ENCODE peak calls at places on chromosomes 12 and 14, in four cellular contexts. N is GM12878, O is K562, I is A549. B is an unnamed sample.

GRCh38 chr12:67455236-67455635 is 186.1 kb downstream of the CAND1 start:
- DNase-seq in O (no peak), I (no peak), N (no peak), B (no peak)

GRCh38 chr14:74302160-74302628 is 540 bp downstream of the ABCD4 start:
- DNase-seq in I (peak), O (peak), N (peak), B (peak)

GRCh38 chr14:62071029-62071428 is 308.8 kb downstream of the SNAPC1 start:
- DNase-seq in O (no peak), I (no peak), N (no peak), B (peak)

GRCh38 chr12:130617219-130617618 is 98.9 kb downstream of the RIMBP2 start:
- DNase-seq in N (no peak), O (no peak), I (no peak), B (no peak)

GRCh38 chr12:87413784-87414183 is 615.4 kb downstream of the C12orf50 start:
- DNase-seq in N (no peak), I (no peak), O (no peak), B (peak)

GRCh38 chr14:26021759-26022158 is 576.1 kb downstream of the NOVA1 start:
- DNase-seq in N (no peak), O (no peak), I (no peak), B (no peak)

GRCh38 chr14:105168496-105168978 is at the start of gene JAG2:
- DNase-seq in N (no peak), I (peak), O (no peak), B (no peak)

GRCh38 chr14:88552859-88553258 is 1.9 kb downstream of the PTPN21 start:
- DNase-seq in O (no peak), N (no peak), I (no peak), B (no peak)

GRCh38 chr12:50603817-50604639 is 99.2 kb downstream of the DIP2B start:
- DNase-seq in I (no peak), N (no peak), O (no peak), B (peak)

GRCh38 chr14:60348211-60348610 is 99.2 kb downstream of the PPM1A start:
- DNase-seq in I (no peak), N (no peak), O (no peak), B (no peak)

GRCh38 chr14:61388976-61389576 is 67.7 kb downstream of the PRKCH start:
- DNase-seq in N (no peak), O (no peak), I (no peak), B (no peak)

GRCh38 chr14:89973234-89973823 is 17.6 kb downstream of the TDP1 start:
- DNase-seq in N (peak), I (peak), O (peak), B (peak)

GRCh38 chr14:100790785-100791667 is 34.9 kb upstream of the MEG3 start:
- DNase-seq in O (peak), I (no peak), N (no peak), B (peak)

GRCh38 chr12:128982933-128983332 is 129.7 kb downstream of the GLT1D1 start:
- DNase-seq in I (no peak), N (no peak), O (no peak), B (no peak)

GRCh38 chr12:121872546-121873223 is 14.0 kb upstream of the HPD start:
- DNase-seq in O (peak), I (no peak), N (no peak), B (peak)

GRCh38 chr14:49861923-49862673 is 9.5 kb upstream of the NEMF start:
- DNase-seq in N (no peak), O (peak), I (peak), B (peak)

GRCh38 chr12:75759842-75760260 is 248.4 kb upstream of the KRR1 start:
- DNase-seq in I (no peak), O (no peak), N (no peak), B (peak)

GRCh38 chr12:103913100-103913499 is 17.1 kb upstream of the HSP90B1 start:
- DNase-seq in N (no peak), I (no peak), O (peak), B (no peak)

GRCh38 chr12:108671110-108671509 is 37.4 kb upstream of the SELPLG start:
- DNase-seq in N (no peak), O (no peak), I (no peak), B (no peak)

GRCh38 chr12:48716168-48716492 is 377 bp downstream of the CCNT1 start:
- DNase-seq in O (no peak), N (no peak), I (no peak), B (no peak)
- H3K4me3 ChIP-seq in O (peak), N (peak), I (peak), B (peak)

DNA sequence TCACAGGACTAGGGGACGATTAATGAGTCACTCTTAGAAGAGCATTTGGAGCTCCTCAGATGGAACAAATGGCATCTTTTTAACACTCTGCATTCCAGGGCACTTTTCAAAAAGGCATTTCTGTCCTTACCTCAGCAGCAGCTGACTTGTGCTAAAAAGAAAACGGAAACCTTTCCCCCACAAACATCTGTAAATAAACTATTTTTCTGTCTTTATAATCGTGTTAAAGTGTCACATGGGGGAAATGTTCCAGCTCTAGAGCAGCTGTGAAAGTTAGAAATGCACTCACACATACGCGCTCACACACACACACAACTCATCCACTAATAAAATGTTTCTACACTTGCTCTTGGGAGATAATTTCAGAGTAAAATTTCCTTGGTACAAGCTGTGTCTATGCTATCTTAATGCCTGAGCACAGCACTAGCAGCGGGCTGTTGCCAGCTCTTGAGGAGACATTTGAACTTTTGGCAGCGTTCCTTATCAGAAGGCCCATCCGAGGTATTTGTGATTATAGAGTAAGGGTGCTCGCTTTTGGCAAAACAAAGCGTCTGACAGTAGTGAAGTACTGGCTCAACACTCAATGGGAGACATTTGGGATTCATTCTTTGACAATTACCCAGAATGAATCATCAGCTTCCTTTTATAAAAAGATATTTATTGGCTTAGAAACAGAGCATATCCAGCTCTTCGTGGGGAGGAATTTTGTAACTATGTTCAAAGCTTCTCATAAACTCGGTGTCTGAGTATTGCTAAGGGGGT is 141.4 kb downstream of the PLXNC1 start:
- DNase-seq in N (no peak), O (no peak), I (no peak), B (peak)
- TF ChIP-seq ELK1 in N (no peak), O (no peak), I (no peak), B (no peak)

DNA sequence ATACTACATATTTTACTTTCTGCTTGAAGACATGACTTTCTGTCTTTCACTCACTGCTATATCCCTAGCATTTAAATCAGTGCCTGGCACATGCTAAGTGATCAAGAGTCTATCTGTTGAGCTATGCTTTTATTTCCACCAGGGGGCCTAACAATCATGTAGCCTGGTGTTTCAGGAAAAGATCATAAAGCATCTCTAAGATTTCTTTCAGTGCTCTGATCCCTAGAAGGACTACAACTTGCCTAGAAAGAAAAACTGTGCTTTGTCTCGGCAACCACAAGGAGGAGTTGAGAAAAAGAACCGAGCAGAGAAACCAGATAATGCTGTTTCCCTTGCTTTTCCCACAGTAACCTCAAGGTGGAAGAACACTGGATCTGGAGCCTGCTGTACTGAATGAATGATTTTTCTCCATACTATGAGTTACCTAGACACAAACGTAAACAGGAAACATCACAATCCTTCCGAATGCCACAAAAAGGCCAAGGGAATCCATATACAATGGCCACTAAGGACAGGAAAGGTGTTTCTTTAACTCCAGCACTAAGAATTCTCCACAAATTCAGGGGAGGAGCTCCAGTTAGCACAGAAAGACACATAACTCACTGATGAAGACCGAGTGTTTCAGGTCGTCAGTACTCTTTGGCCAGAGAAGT is 1.2 kb downstream of the CRY1 start:
- DNase-seq in I (peak), O (peak), N (peak), B (peak)
- H3K4me3 ChIP-seq in I (peak), O (peak), N (peak), B (peak)

GRCh38 chr14:31232081-31232480 is 24.5 kb upstream of the HECTD1 start:
- DNase-seq in I (no peak), N (no peak), O (no peak), B (no peak)

GRCh38 chr14:31229638-31230229 is 22.1 kb upstream of the HECTD1 start:
- DNase-seq in O (peak), I (peak), N (no peak), B (peak)

GRCh38 chr14:31228533-31228932 is 20.9 kb upstream of the HECTD1 start:
- DNase-seq in N (no peak), I (no peak), O (no peak), B (no peak)

GRCh38 chr14:31230559-31230958 is 23.0 kb upstream of the HECTD1 start:
- DNase-seq in I (no peak), O (no peak), N (no peak), B (no peak)

GRCh38 chr14:31229009-31229408 is 21.4 kb upstream of the HECTD1 start:
- DNase-seq in N (no peak), O (no peak), I (no peak), B (no peak)
- TF ChIP-seq ELK1 in N (no peak), O (no peak), I (no peak), B (no peak)

GRCh38 chr12:100632445-100632892 is 59.0 kb downstream of the GAS2L3 start:
- DNase-seq in N (peak), O (no peak), I (no peak), B (no peak)
- H3K4me3 ChIP-seq in N (no peak), O (no peak), I (no peak), B (no peak)

DNA sequence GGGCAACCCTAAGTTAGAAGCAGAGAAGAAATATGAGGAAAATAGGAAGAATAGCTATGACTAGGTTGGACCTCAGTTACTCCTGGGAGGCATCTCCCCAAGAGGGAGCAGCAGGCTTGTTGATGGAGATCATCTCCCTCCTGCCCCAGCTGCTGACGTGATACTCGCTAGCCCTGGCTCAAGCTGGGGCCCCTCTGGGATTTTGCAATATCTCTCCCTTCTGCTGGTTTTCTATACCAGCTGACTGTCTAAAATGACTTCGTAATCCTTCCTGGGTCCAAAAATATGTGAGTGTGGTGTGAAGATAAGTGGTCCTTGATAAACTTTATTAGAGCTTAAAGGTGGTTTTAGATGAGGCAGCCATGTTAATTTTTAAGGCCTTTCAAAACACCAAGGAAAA is 4.5 kb upstream of the HECTD4 start:
- DNase-seq in I (no peak), O (peak), N (no peak), B (peak)
- TF ChIP-seq ELK1 in I (no peak), O (no peak), N (no peak), B (no peak)

DNA sequence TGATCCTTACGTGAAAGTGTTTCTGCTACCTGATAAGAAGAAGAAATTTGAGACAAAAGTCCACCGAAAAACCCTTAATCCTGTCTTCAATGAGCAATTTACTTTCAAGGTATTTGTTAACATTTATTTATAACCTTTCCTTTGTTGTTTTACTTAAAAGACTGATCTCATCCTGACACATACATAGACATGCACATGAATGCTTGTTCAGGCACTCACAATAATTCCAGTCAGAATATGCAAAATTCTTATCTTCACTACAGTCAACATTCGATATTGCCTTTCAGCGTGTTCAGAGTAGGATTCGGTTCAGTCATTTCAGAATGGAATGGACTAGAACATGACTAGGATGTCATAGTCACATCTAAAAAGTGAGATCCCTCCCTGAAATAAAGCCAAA is 394.6 kb downstream of the PAWR start:
- DNase-seq in O (no peak), N (no peak), I (no peak), B (peak)
- H3K4me3 ChIP-seq in O (no peak), N (no peak), I (no peak), B (no peak)